ENCODE peak calls at places on chromosome 15, in five cellular contexts. R is endodermal cell, V is ovary, S is transverse colon, Z is SJSA1. H is an unnamed sample.
A peak's percentile ranks its signal among the peaks of the same experiment; 100 is the strongest.

GRCh38 chr15:28456476-28457395 is 76.0 kb downstream of the GOLGA8G start:
- DNase-seq in R (peak; percentile 62), V (peak; percentile 15), S (no peak), Z (peak; percentile 53), H (no peak)

GRCh38 chr15:59296181-59296617 is 76.5 kb downstream of the MYO1E start:
- DNase-seq in R (peak; percentile 45), V (no peak), S (no peak), Z (peak; percentile 80), H (no peak)

GRCh38 chr15:32790352-32790999 is 72.7 kb downstream of the GREM1 start:
- DNase-seq in R (no peak), V (no peak), S (no peak), Z (peak; percentile 51), H (no peak)

GRCh38 chr15:95019907-95020306 is 788.5 kb downstream of the MCTP2 start:
- DNase-seq in R (no peak), V (no peak), S (no peak), Z (no peak), H (no peak)

GRCh38 chr15:73996267-73996666 is 1.8 kb downstream of the PML start:
- DNase-seq in R (no peak), V (no peak), S (no peak), Z (no peak), H (no peak)

GRCh38 chr15:95659646-95660045 is 670.9 kb upstream of the NR2F2 start:
- DNase-seq in R (no peak), V (no peak), S (no peak), Z (no peak), H (no peak)

GRCh38 chr15:74238984-74239645 is 3.0 kb downstream of the CCDC33 start:
- DNase-seq in R (peak; percentile 69), V (no peak), S (no peak), Z (no peak), H (peak; percentile 68)

GRCh38 chr15:74955796-74956647 is 550 bp downstream of the RPP25 start:
- DNase-seq in R (peak; percentile 86), V (peak; percentile 81), S (peak; percentile 88), Z (no peak), H (no peak)

GRCh38 chr15:93413745-93414144 is 324.7 kb upstream of the RGMA start:
- DNase-seq in R (no peak), V (no peak), S (no peak), Z (peak; percentile 30), H (no peak)
- H3K9me3 ChIP-seq in R (peaks cover 5% of the 10 kb centered on the region), V (no peaks in the 10 kb centered on the region), S (no peaks in the 10 kb centered on the region), Z (no peaks in the 10 kb centered on the region), H (no peaks in the 10 kb centered on the region)

DNA sequence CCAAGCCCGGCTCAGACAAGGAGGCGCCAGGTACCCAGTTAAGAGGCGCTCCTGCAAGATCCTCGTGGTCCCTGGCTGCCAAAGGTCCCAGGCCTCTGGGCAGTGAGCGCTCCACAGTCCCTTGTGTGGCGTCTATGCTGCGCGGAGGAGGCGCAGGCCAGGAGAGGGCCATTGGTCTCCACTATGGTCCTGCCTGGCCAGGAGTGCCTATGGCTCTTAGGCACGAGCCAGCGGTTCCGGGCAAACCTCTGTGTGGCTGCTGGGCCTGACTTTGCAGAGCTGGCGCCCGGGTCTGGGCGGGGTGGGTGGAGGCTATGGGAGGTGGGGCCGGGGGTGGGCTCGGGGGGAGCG is 660 bp upstream of the ADAMTSL3 start:
- DNase-seq in R (peak; percentile 84), V (no peak), S (no peak), Z (no peak), H (no peak)
- H3K4me3 ChIP-seq in R (no peak overlapping the region), V (peak overlapping the region; percentile 66), S (peak overlapping the region; percentile 45), Z (no peak overlapping the region), H (no peak overlapping the region)

DNA sequence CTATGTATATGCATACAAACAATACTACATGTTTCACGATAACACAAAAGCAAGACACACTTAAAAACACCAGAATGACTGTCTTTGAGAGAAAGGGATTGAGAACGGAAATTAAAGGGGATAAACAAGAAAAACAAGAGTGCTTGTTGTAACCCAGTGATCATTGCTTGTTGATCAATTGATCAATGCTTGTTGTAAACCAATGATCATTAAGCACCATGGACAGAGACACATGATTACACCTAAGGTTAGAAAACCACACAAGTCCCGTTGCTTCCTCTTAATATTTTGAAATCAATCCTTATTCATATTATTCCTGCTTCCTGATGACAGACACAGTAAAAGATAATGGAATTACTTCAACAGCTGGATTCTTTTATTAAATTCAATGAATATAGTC is 1.1 kb upstream of the OR4F15 start:
- DNase-seq in R (no peak), V (no peak), S (no peak), Z (no peak), H (no peak)
- H3K9me3 ChIP-seq in R (no peaks in the 10 kb centered on the region), V (no peaks in the 10 kb centered on the region), S (no peaks in the 10 kb centered on the region), Z (no peaks in the 10 kb centered on the region), H (no peaks in the 10 kb centered on the region)

GRCh38 chr15:92847841-92848240 is 52.3 kb upstream of the CHD2 start:
- DNase-seq in R (no peak), V (no peak), S (no peak), Z (no peak), H (no peak)

GRCh38 chr15:92846716-92847115 is 53.4 kb upstream of the CHD2 start:
- DNase-seq in R (no peak), V (no peak), S (no peak), Z (no peak), H (no peak)

GRCh38 chr15:92843326-92843725 is 56.8 kb upstream of the CHD2 start:
- DNase-seq in R (no peak), V (no peak), S (no peak), Z (no peak), H (peak; percentile 93)

GRCh38 chr15:92843819-92844218 is 56.3 kb upstream of the CHD2 start:
- DNase-seq in R (no peak), V (no peak), S (no peak), Z (no peak), H (peak; percentile 92)

GRCh38 chr15:92845109-92845508 is 55.0 kb upstream of the CHD2 start:
- DNase-seq in R (no peak), V (no peak), S (no peak), Z (no peak), H (no peak)
- H3K4me3 ChIP-seq in R (no peak overlapping the region), V (no peak overlapping the region), S (no peak overlapping the region), Z (no peak overlapping the region), H (no peak overlapping the region)

H was measured in SJCRH30.